ENCODE peak calls at places on chromosomes 16 and 17, in four cellular contexts. B is K562, N is IMR-90, E is endothelial cell of umbilical vein. Z is an unnamed sample.
A peak's percentile ranks its signal among the peaks of the same experiment; 100 is the strongest.

GRCh38 chr16:66935319-66936011 is at the start of gene CES2:
- DNase-seq in B (peak; percentile 31), N (peak; percentile 29), E (peak; percentile 35), Z (peak; percentile 57)

GRCh38 chr17:2647961-2648360 is 54.5 kb downstream of the PAFAH1B1 start:
- DNase-seq in B (no peak), E (no peak), N (no peak), Z (no peak)

GRCh38 chr16:68128577-68129305 is 43.6 kb downstream of the NFATC3 start:
- DNase-seq in N (peak; percentile 4), B (no peak), E (peak; percentile 31), Z (no peak)

GRCh38 chr16:49621240-49622083 is 234.4 kb downstream of the ZNF423 start:
- DNase-seq in E (no peak), N (no peak), B (no peak), Z (no peak)

GRCh38 chr16:14527411-14528044 is 102.5 kb downstream of the PARN start:
- DNase-seq in E (no peak), B (peak; percentile 28), N (peak; percentile 81), Z (no peak)

GRCh38 chr16:54633943-54634362 is 296.7 kb upstream of the IRX5 start:
- DNase-seq in E (peak; percentile 21), N (no peak), B (peak; percentile 49), Z (no peak)

GRCh38 chr16:64983983-64984382 is 137.9 kb downstream of the CDH11 start:
- DNase-seq in E (peak; percentile 80), B (peak; percentile 5), N (peak; percentile 89), Z (peak; percentile 25)

GRCh38 chr17:50064253-50064991 is 8.5 kb downstream of the ITGA3 start:
- DNase-seq in B (peak; percentile 56), E (peak; percentile 82), N (peak; percentile 97), Z (no peak)

GRCh38 chr17:57595942-57596695 is 149.0 kb downstream of the CCDC182 start:
- DNase-seq in B (no peak), E (peak; percentile 41), N (no peak), Z (no peak)

GRCh38 chr17:29590261-29590978 is 972 bp upstream of the GIT1 start:
- DNase-seq in E (no peak), N (peak; percentile 58), B (peak; percentile 21), Z (no peak)

GRCh38 chr16:85088570-85089214 is 23.6 kb downstream of the CIBAR2 start:
- DNase-seq in E (no peak), B (no peak), N (no peak), Z (no peak)

GRCh38 chr16:26137956-26138355 is 446.2 kb downstream of the HS3ST4 start:
- DNase-seq in E (no peak), B (no peak), N (no peak), Z (no peak)

GRCh38 chr17:81576621-81577277 is 24.6 kb upstream of the FAAP100 start:
- DNase-seq in E (peak; percentile 78), N (peak; percentile 88), B (no peak), Z (no peak)

GRCh38 chr16:70158261-70158939 is 15.2 kb upstream of the CLEC18C start:
- DNase-seq in B (no peak), N (no peak), E (peak; percentile 3), Z (no peak)

GRCh38 chr17:29344201-29344856 is 45.8 kb upstream of the TAOK1 start:
- DNase-seq in E (no peak), N (no peak), B (no peak), Z (no peak)

GRCh38 chr17:11899494-11899893 is 97.8 kb downstream of the ZNF18 start:
- DNase-seq in B (peak; percentile 12), E (no peak), N (no peak), Z (no peak)

GRCh38 chr16:57984443-57985203 is 13.7 kb upstream of the CNGB1 start:
- DNase-seq in B (peak; percentile 95), N (peak; percentile 62), E (peak; percentile 85), Z (peak; percentile 83)

GRCh38 chr17:3636908-3637373 is 381 bp downstream of the CTNS start:
- DNase-seq in N (no peak), E (no peak), B (no peak), Z (no peak)

GRCh38 chr16:87702325-87702811 is 63.4 kb downstream of the KLHDC4 start:
- DNase-seq in N (peak; percentile 30), E (peak; percentile 84), B (peak; percentile 34), Z (no peak)

GRCh38 chr17:8986295-8986694 is 20.8 kb upstream of the PIK3R5 start:
- DNase-seq in E (no peak), B (no peak), N (no peak), Z (no peak)

GRCh38 chr17:39306509-39307212 is 80.9 kb upstream of the STAC2 start:
- DNase-seq in N (peak; percentile 33), B (no peak), E (no peak), Z (no peak)

GRCh38 chr17:19708431-19709175 is 7.8 kb downstream of the SLC47A2 start:
- DNase-seq in E (no peak), B (no peak), N (no peak), Z (no peak)

GRCh38 chr16:80966617-80967016 is 40.1 kb downstream of the CMC2 start:
- DNase-seq in N (no peak), B (no peak), E (no peak), Z (no peak)

GRCh38 chr17:6065351-6065750 is 4.8 kb upstream of the WSCD1 start:
- DNase-seq in N (no peak), E (no peak), B (no peak), Z (no peak)

GRCh38 chr17:41178341-41178740 is 320 bp upstream of the KRTAP4-2 start:
- DNase-seq in N (peak; percentile 72), E (no peak), B (no peak), Z (no peak)

GRCh38 chr17:50806141-50806643 is 29.2 kb upstream of the WFIKKN2 start:
- DNase-seq in N (peak; percentile 20), E (no peak), B (peak; percentile 38), Z (no peak)

GRCh38 chr16:89697616-89698331 is 3.7 kb downstream of the SPATA2L start:
- DNase-seq in N (no peak), E (no peak), B (no peak), Z (no peak)

GRCh38 chr17:38721802-38722201 is 8.3 kb upstream of the CISD3 start:
- DNase-seq in E (no peak), B (no peak), N (no peak), Z (no peak)

GRCh38 chr17:68868708-68869107 is 86.5 kb downstream of the ABCA8 start:
- DNase-seq in E (peak; percentile 50), B (no peak), N (peak; percentile 31), Z (no peak)

GRCh38 chr17:1870592-1870991 is 40.8 kb downstream of the RPA1 start:
- DNase-seq in E (no peak), B (no peak), N (no peak), Z (no peak)

GRCh38 chr16:65967376-65967775 is 399.1 kb upstream of the CDH5 start:
- DNase-seq in E (no peak), B (no peak), N (peak; percentile 45), Z (no peak)

GRCh38 chr17:45231481-45232116 is 9.9 kb downstream of the FMNL1 start:
- DNase-seq in N (no peak), B (no peak), E (no peak), Z (no peak)

GRCh38 chr17:67156269-67157199 is 88.5 kb downstream of the HELZ start:
- DNase-seq in N (peak; percentile 14), E (no peak), B (peak; percentile 47), Z (no peak)

GRCh38 chr16:57102888-57103879 is 10.8 kb downstream of the CPNE2 start:
- DNase-seq in N (no peak), B (no peak), E (no peak), Z (no peak)

GRCh38 chr16:85126383-85126730 is 14.1 kb upstream of the CIBAR2 start:
- DNase-seq in B (no peak), N (no peak), E (no peak), Z (no peak)

GRCh38 chr17:2214887-2215615 is 88.5 kb downstream of the SMG6 start:
- DNase-seq in B (no peak), N (peak; percentile 88), E (peak; percentile 87), Z (no peak)

DNA sequence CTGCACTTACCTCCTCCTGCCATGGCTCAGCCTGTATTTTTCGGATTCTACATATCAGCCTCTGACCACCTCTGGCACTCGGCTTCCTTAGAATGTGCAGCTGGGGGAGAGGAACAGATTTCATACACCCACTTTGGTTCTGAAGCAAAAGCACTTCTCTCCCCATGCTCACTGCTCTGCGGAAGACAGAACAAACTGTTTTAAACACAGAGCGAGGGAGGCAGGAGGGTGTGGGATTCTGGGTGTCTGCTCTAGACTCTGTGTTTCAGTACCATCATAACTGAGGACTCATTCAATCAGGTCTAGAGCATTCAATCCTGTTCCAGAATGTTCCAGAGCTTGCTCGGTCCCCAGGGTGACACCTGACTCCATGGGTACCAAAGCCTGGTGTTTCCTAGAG is 239.1 kb downstream of the GRIN2A start:
- DNase-seq in B (no peak), N (no peak), E (no peak), Z (no peak)
- H3K9me1 ChIP-seq in B (no peaks in the 10 kb centered on the region), N (no peaks in the 10 kb centered on the region), E (no peaks in the 10 kb centered on the region), Z (no peaks in the 10 kb centered on the region)

GRCh38 chr17:26818736-26819135 is 475.2 kb upstream of the WSB1 start:
- DNase-seq in E (peak; percentile 63), N (peak; percentile 47), B (no peak), Z (no peak)
- H3K9me3 ChIP-seq in E (peaks cover 42% of the 10 kb centered on the region), N (peaks cover 5% of the 10 kb centered on the region), B (no peaks in the 10 kb centered on the region), Z (peaks cover 38% of the 10 kb centered on the region)

DNA sequence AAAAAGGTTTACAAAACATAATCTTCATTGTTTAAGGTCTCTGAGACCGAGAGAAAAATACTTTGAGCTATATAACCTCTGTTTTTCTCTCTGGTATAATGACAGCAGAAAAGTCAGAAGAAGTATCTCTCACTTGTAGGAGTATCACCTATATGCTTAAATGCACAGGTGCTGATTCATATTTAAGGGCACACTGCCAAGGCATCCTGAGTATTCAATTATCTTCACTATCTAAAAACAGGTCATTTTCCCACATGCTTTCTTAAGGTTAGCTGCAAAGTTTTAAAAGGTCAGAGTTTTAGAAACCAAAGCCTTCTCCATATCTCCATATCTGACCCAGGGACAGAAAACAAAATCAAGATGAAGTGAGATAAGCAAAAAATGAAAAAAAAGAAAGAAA is 99.3 kb upstream of the C17orf78 start:
- DNase-seq in N (peak; percentile 9), E (no peak), B (peak; percentile 47), Z (no peak)
- H2AFZ ChIP-seq in N (no peak overlapping the region), E (no peak overlapping the region), B (no peak overlapping the region), Z (no peak overlapping the region)

GRCh38 chr16:4601317-4602186 is 13.1 kb downstream of the UBALD1 start:
- DNase-seq in B (no peak), E (no peak), N (peak; percentile 20), Z (no peak)
- H3K9me1 ChIP-seq in B (no peaks in the 10 kb centered on the region), E (no peaks in the 10 kb centered on the region), N (no peaks in the 10 kb centered on the region), Z (no peaks in the 10 kb centered on the region)

Z was measured in keratinocyte.